ENCODE peak calls at places on chromosome 16, in ten cellular contexts. Z is esophagus squamous epithelium; N is cardiac fibroblast; Q is GDM1; F is uterus; X is activated naive CD8-positive, alpha-beta T cell treated with anti-CD3 and anti-CD28 coated beads for 36 hours; D is CD4-positive, alpha-beta T cell; G is stimulated activated naive CD8-positive, alpha-beta T cell treated with anti-CD3 and anti-CD28 coated beads, Interleukin-15, Interleukin-2, amounts not matched to agents 100 U/mL and 50 U/mL, for 24 hours; P is C1 segment of cervical spinal cord; Y is AG08396. W is an unnamed sample.
A peak's percentile ranks its signal among the peaks of the same experiment; 100 is the strongest.

GRCh38 chr16:89549007-89549700 is 11.3 kb upstream of the RPL13 start:
- DNase-seq in Z (no peak), N (no peak), Q (no peak), F (no peak), X (peak; percentile 29), D (no peak), G (no peak), P (no peak), Y (no peak), W (no peak)

GRCh38 chr16:66289051-66289680 is 77.3 kb upstream of the CDH5 start:
- DNase-seq in Z (no peak), N (no peak), Q (no peak), F (no peak), X (no peak), D (no peak), G (no peak), P (no peak), Y (no peak), W (no peak)

GRCh38 chr16:87305505-87306391 is 11.4 kb downstream of the C16orf95 start:
- DNase-seq in Z (no peak), N (peak; percentile 50), Q (no peak), F (no peak), X (no peak), D (no peak), G (no peak), P (no peak), Y (peak; percentile 64), W (peak; percentile 72)

GRCh38 chr16:23950291-23950894 is 114.6 kb downstream of the PRKCB start:
- DNase-seq in Z (no peak), N (no peak), Q (no peak), F (no peak), X (no peak), D (no peak), G (no peak), P (no peak), Y (no peak), W (no peak)

GRCh38 chr16:89115216-89115949 is 21.7 kb downstream of the ACSF3 start:
- DNase-seq in Z (peak; percentile 58), N (peak; percentile 37), Q (peak; percentile 96), F (no peak), X (peak; percentile 79), D (peak; percentile 85), G (peak; percentile 77), P (peak; percentile 46), Y (no peak), W (no peak)

GRCh38 chr16:68287276-68288251 is 23.2 kb downstream of the SLC7A6OS start:
- DNase-seq in Z (no peak), N (peak; percentile 89), Q (no peak), F (peak; percentile 48), X (peak; percentile 36), D (no peak), G (peak; percentile 54), P (no peak), Y (peak; percentile 89), W (peak; percentile 94)

GRCh38 chr16:28491080-28491969 is 549 bp downstream of the CLN3 start:
- DNase-seq in Z (no peak), N (peak; percentile 13), Q (peak; percentile 6), F (peak; percentile 48), X (no peak), D (no peak), G (peak; percentile 38), P (no peak), Y (no peak), W (no peak)

GRCh38 chr16:57653936-57654335 is 14.2 kb upstream of the ADGRG3 start:
- DNase-seq in Z (no peak), N (peak; percentile 31), Q (no peak), F (peak; percentile 42), X (no peak), D (no peak), G (no peak), P (no peak), Y (no peak), W (no peak)

GRCh38 chr16:75206749-75207451 is at the start of gene CTRB2:
- DNase-seq in Z (no peak), N (no peak), Q (no peak), F (no peak), X (no peak), D (no peak), G (no peak), P (no peak), Y (no peak), W (no peak)

GRCh38 chr16:28309811-28310311 is 17.5 kb downstream of the SBK1 start:
- DNase-seq in Z (no peak), N (no peak), Q (no peak), F (no peak), X (peak; percentile 89), D (peak; percentile 83), G (peak; percentile 90), P (no peak), Y (no peak), W (no peak)

GRCh38 chr16:65758620-65759019 is 607.9 kb upstream of the CDH5 start:
- DNase-seq in Z (no peak), N (no peak), Q (no peak), F (no peak), X (no peak), D (no peak), G (no peak), P (no peak), Y (no peak), W (no peak)

GRCh38 chr16:66515543-66516171 is 34.3 kb downstream of the TK2 start:
- DNase-seq in Z (no peak), N (peak; percentile 88), Q (no peak), F (peak; percentile 44), X (no peak), D (no peak), G (no peak), P (peak; percentile 58), Y (peak; percentile 59), W (peak; percentile 85)

GRCh38 chr16:26526633-26527032 is 540.1 kb upstream of the C16orf82 start:
- DNase-seq in Z (no peak), N (no peak), Q (no peak), F (no peak), X (no peak), D (no peak), G (no peak), P (no peak), Y (no peak), W (no peak)

GRCh38 chr16:9625122-9625521 is 533.7 kb downstream of the HAPSTR1 start:
- DNase-seq in Z (no peak), N (no peak), Q (no peak), F (no peak), X (no peak), D (no peak), G (no peak), P (no peak), Y (no peak), W (no peak)

GRCh38 chr16:54986404-54986803 is 55.7 kb downstream of the IRX5 start:
- DNase-seq in Z (no peak), N (no peak), Q (no peak), F (no peak), X (no peak), D (no peak), G (no peak), P (peak; percentile 42), Y (no peak), W (no peak)

GRCh38 chr16:87657621-87658192 is 55.4 kb downstream of the JPH3 start:
- DNase-seq in Z (no peak), N (peak; percentile 9), Q (no peak), F (no peak), X (no peak), D (no peak), G (peak; percentile 14), P (no peak), Y (no peak), W (no peak)

GRCh38 chr16:13108126-13108525 is 206.7 kb downstream of the SHISA9 start:
- DNase-seq in Z (no peak), N (no peak), Q (no peak), F (no peak), X (no peak), D (no peak), G (no peak), P (no peak), Y (no peak), W (no peak)

GRCh38 chr16:25256821-25257503 is 683 bp downstream of the ZKSCAN2 start:
- DNase-seq in Z (no peak), N (no peak), Q (no peak), F (no peak), X (peak; percentile 9), D (no peak), G (peak; percentile 36), P (no peak), Y (peak; percentile 20), W (peak; percentile 14)

GRCh38 chr16:88003736-88004135 is 52.5 kb downstream of the BANP start:
- DNase-seq in Z (no peak), N (no peak), Q (no peak), F (no peak), X (no peak), D (no peak), G (no peak), P (no peak), Y (no peak), W (no peak)

GRCh38 chr16:30628628-30629342 is 18.6 kb upstream of the ZNF689 start:
- DNase-seq in Z (no peak), N (peak; percentile 80), Q (peak; percentile 26), F (peak; percentile 81), X (peak; percentile 84), D (peak; percentile 79), G (peak; percentile 95), P (peak; percentile 66), Y (peak; percentile 69), W (peak; percentile 56)

GRCh38 chr16:52912565-52913173 is 140.0 kb downstream of the CHD9NB start:
- DNase-seq in Z (no peak), N (peak; percentile 57), Q (no peak), F (no peak), X (peak; percentile 29), D (no peak), G (peak; percentile 47), P (peak; percentile 36), Y (peak; percentile 49), W (peak; percentile 5)

GRCh38 chr16:82955836-82956348 is 329.1 kb downstream of the CDH13 start:
- DNase-seq in Z (no peak), N (no peak), Q (no peak), F (no peak), X (no peak), D (no peak), G (no peak), P (no peak), Y (no peak), W (no peak)

GRCh38 chr16:27703545-27703944 is 153.6 kb downstream of the KATNIP start:
- DNase-seq in Z (no peak), N (peak; percentile 63), Q (no peak), F (no peak), X (no peak), D (no peak), G (no peak), P (no peak), Y (peak; percentile 28), W (peak; percentile 8)

GRCh38 chr16:3961449-3961849 is 80.9 kb upstream of the CREBBP start:
- DNase-seq in Z (no peak), N (no peak), Q (no peak), F (no peak), X (no peak), D (no peak), G (no peak), P (peak; percentile 33), Y (peak; percentile 78), W (no peak)

GRCh38 chr16:85465328-85466307 is 147.5 kb upstream of the GSE1 start:
- DNase-seq in Z (no peak), N (peak; percentile 64), Q (no peak), F (peak; percentile 77), X (no peak), D (no peak), G (no peak), P (peak; percentile 8), Y (peak; percentile 81), W (peak; percentile 31)

GRCh38 chr16:26885674-26886073 is 181.1 kb upstream of the C16orf82 start:
- DNase-seq in Z (no peak), N (no peak), Q (no peak), F (no peak), X (no peak), D (no peak), G (no peak), P (no peak), Y (no peak), W (no peak)